ENCODE peak calls at places on chromosome 14, in five cellular contexts. S is left cardiac atrium, N is AG04450, J is head of caudate nucleus, C is right atrium auricular region. I is an unnamed sample.

GRCh38 chr14:100290607-100291304 is 15.5 kb downstream of the SLC25A29 start:
- DNase-seq in C (no peak), J (no peak), S (no peak), N (no peak), I (no peak)

GRCh38 chr14:77498120-77498979 is at the start of gene ISM2:
- DNase-seq in J (peak; percentile 9), N (no peak), S (peak; percentile 47), C (no peak), I (no peak)

GRCh38 chr14:105397350-105397931 is 897 bp upstream of the TEX22 start:
- DNase-seq in S (peak; percentile 31), J (no peak), C (no peak), N (no peak), I (no peak)

GRCh38 chr14:72904840-72905561 is 11.1 kb upstream of the DPF3 start:
- DNase-seq in C (peak; percentile 79), S (peak; percentile 49), N (peak; percentile 49), J (peak; percentile 71), I (peak; percentile 71)

GRCh38 chr14:71328183-71328582 is 420.9 kb downstream of the PCNX1 start:
- DNase-seq in J (no peak), C (no peak), N (no peak), S (no peak), I (no peak)

GRCh38 chr14:55074662-55075061 is 23.2 kb downstream of the MAPK1IP1L start:
- DNase-seq in S (no peak), N (no peak), J (no peak), C (no peak), I (no peak)

GRCh38 chr14:75454963-75455546 is 27.2 kb downstream of the JDP2 start:
- DNase-seq in C (peak; percentile 87), N (no peak), S (peak; percentile 73), J (no peak), I (no peak)

GRCh38 chr14:79363291-79363690 is 848.0 kb downstream of the DIO2 start:
- DNase-seq in J (no peak), S (no peak), N (no peak), C (no peak), I (no peak)

GRCh38 chr14:61616524-61617185 is 78.7 kb upstream of the HIF1A start:
- DNase-seq in J (no peak), C (no peak), N (peak; percentile 59), S (no peak), I (no peak)

GRCh38 chr14:94673781-94674231 is 61.6 kb downstream of the SERPINA3 start:
- DNase-seq in J (no peak), S (no peak), C (no peak), N (no peak), I (no peak)

GRCh38 chr14:37034410-37035285 is 137.8 kb downstream of the SLC25A21 start:
- DNase-seq in C (no peak), J (no peak), N (peak; percentile 3), S (no peak), I (no peak)

GRCh38 chr14:91354221-91354916 is 63.3 kb downstream of the CCDC88C start:
- DNase-seq in J (no peak), C (no peak), N (no peak), S (no peak), I (no peak)

GRCh38 chr14:50082784-50083466 is 33.4 kb downstream of the VCPKMT start:
- DNase-seq in N (peak; percentile 50), J (no peak), S (no peak), C (no peak), I (no peak)

GRCh38 chr14:76133103-76133502 is 18.6 kb upstream of the GPATCH2L start:
- DNase-seq in N (no peak), C (no peak), J (no peak), S (no peak), I (no peak)

GRCh38 chr14:39264558-39264957 is 30.8 kb downstream of the MIA2 start:
- DNase-seq in S (no peak), N (no peak), J (no peak), C (no peak), I (no peak)

GRCh38 chr14:68181395-68182326 is 362.1 kb downstream of the RAD51B start:
- DNase-seq in C (no peak), S (no peak), N (no peak), J (no peak), I (no peak)

GRCh38 chr14:52923902-52924575 is 26.8 kb downstream of the FERMT2 start:
- DNase-seq in C (no peak), S (no peak), J (no peak), N (no peak), I (no peak)

GRCh38 chr14:49550284-49551184 is 35.6 kb downstream of the RPS29 start:
- DNase-seq in S (no peak), N (no peak), J (no peak), C (no peak), I (no peak)

GRCh38 chr14:24986206-24986893 is 63.6 kb downstream of the STXBP6 start:
- DNase-seq in C (no peak), N (no peak), S (no peak), J (no peak), I (no peak)

GRCh38 chr14:92702441-92702918 is 45.9 kb downstream of the LGMN start:
- DNase-seq in S (no peak), J (no peak), C (no peak), N (no peak), I (no peak)

GRCh38 chr14:103802353-103802752 is 45.0 kb downstream of the PPP1R13B start:
- DNase-seq in C (no peak), J (no peak), S (no peak), N (no peak), I (no peak)

GRCh38 chr14:20998674-20999366 is at the start of gene SLC39A2:
- DNase-seq in J (no peak), C (peak; percentile 79), N (no peak), S (peak; percentile 70), I (no peak)

GRCh38 chr14:36268957-36269734 is 51.3 kb downstream of the MBIP start:
- DNase-seq in J (no peak), S (no peak), C (no peak), N (no peak), I (no peak)

GRCh38 chr14:61113561-61113960 is 132.5 kb downstream of the SLC38A6 start:
- DNase-seq in N (no peak), S (no peak), C (no peak), J (no peak), I (no peak)

GRCh38 chr14:74219277-74219676 is 20.0 kb upstream of the VSX2 start:
- DNase-seq in C (no peak), J (no peak), N (no peak), S (no peak), I (no peak)

GRCh38 chr14:51398898-51399297 is 158.9 kb downstream of the TMX1 start:
- DNase-seq in C (peak; percentile 70), S (peak; percentile 37), J (no peak), N (peak; percentile 52), I (peak; percentile 82)

GRCh38 chr14:104519721-104520120 is 59.8 kb upstream of the C14orf180 start:
- DNase-seq in J (no peak), N (no peak), C (no peak), S (peak; percentile 3), I (no peak)

GRCh38 chr14:52268191-52269061 is 928 bp downstream of the PTGDR start:
- DNase-seq in C (no peak), N (no peak), S (peak; percentile 19), J (no peak), I (no peak)

GRCh38 chr14:89833120-89833521 is 121.4 kb downstream of the EFCAB11 start:
- DNase-seq in C (no peak), N (no peak), S (no peak), J (no peak), I (no peak)

GRCh38 chr14:22979748-22980392 is 2.5 kb downstream of the AJUBA start:
- DNase-seq in J (no peak), N (no peak), S (no peak), C (no peak), I (no peak)

GRCh38 chr14:70884595-70885342 is 22.5 kb upstream of the PCNX1 start:
- DNase-seq in S (no peak), J (no peak), N (no peak), C (no peak), I (no peak)

GRCh38 chr14:65173973-65174693 is 71.8 kb upstream of the MAX start:
- DNase-seq in N (no peak), S (no peak), C (no peak), J (no peak), I (no peak)

GRCh38 chr14:77123381-77124344 is 17.9 kb downstream of the ZDHHC22 start:
- DNase-seq in N (no peak), C (no peak), J (peak; percentile 62), S (no peak), I (no peak)

GRCh38 chr14:99679111-99679510 is 5.0 kb upstream of the CYP46A1 start:
- DNase-seq in S (no peak), J (no peak), N (no peak), C (no peak), I (no peak)

GRCh38 chr14:63174760-63175191 is 29.5 kb upstream of the RHOJ start:
- DNase-seq in C (no peak), J (no peak), N (peak; percentile 34), S (no peak), I (no peak)

GRCh38 chr14:26794731-26795130 is 196.9 kb upstream of the NOVA1 start:
- DNase-seq in S (no peak), N (no peak), J (no peak), C (no peak), I (no peak)

GRCh38 chr14:24607635-24608492 is 1.6 kb downstream of the GZMH start:
- DNase-seq in S (no peak), C (no peak), N (no peak), J (no peak), I (no peak)

GRCh38 chr14:68394113-68394718 is 398.7 kb downstream of the ZFP36L1 start:
- DNase-seq in S (no peak), C (no peak), N (no peak), J (no peak), I (no peak)